ENCODE peak calls at places on chromosomes 4 and X, in five cellular contexts. R is K562, V is GM12878, X is SK-N-SH, I is HepG2. C is an unnamed sample.

GRCh38 chr4:12672320-12672719 is 811.8 kb downstream of the RAB28 start:
- DNase-seq in I (no peak), V (no peak), X (no peak), R (no peak), C (no peak)

GRCh38 chr4:151641167-151641566 is 119.6 kb downstream of the GATB start:
- DNase-seq in R (no peak), X (no peak), V (no peak), I (peak; percentile 3), C (peak; percentile 33)

GRCh38 chrX:150731795-150732194 is 38.6 kb downstream of the MTMR1 start:
- DNase-seq in R (peak; percentile 3), V (no peak), X (no peak), I (no peak), C (peak; percentile 97)

GRCh38 chr4:30722916-30723270 is 2.7 kb downstream of the PCDH7 start:
- DNase-seq in X (peak; percentile 14), R (no peak), V (no peak), I (no peak), C (no peak)

GRCh38 chr4:8463811-8464210 is 23.2 kb downstream of the TRMT44 start:
- DNase-seq in X (no peak), R (no peak), I (no peak), V (no peak), C (no peak)

GRCh38 chr4:93319011-93319410 is 509.5 kb upstream of the ATOH1 start:
- DNase-seq in X (no peak), R (no peak), V (no peak), I (no peak), C (no peak)

GRCh38 chrX:8849462-8849861 is 48.3 kb upstream of the FAM9A start:
- DNase-seq in I (peak; percentile 30), X (no peak), R (no peak), V (no peak), C (peak; percentile 26)

GRCh38 chrX:41530082-41530481 is 82.9 kb downstream of the NYX start:
- DNase-seq in V (no peak), R (no peak), X (no peak), I (no peak), C (no peak)

GRCh38 chr4:61376301-61376700 is 176.2 kb downstream of the ADGRL3 start:
- DNase-seq in R (no peak), V (no peak), X (no peak), I (no peak), C (no peak)

GRCh38 chrX:104156630-104157529 is at the start of gene SLC25A53:
- DNase-seq in V (peak; percentile 69), R (peak; percentile 89), I (peak; percentile 70), X (peak; percentile 67), C (peak; percentile 71)

GRCh38 chr4:3250956-3251690 is 2.2 kb downstream of the MSANTD1 start:
- DNase-seq in R (no peak), V (no peak), I (no peak), X (no peak), C (no peak)

GRCh38 chr4:89836897-89837384 is at the start of gene SNCA:
- DNase-seq in I (no peak), X (peak; percentile 90), R (peak; percentile 45), V (no peak), C (peak; percentile 21)

GRCh38 chr4:114386637-114387233 is 211.9 kb upstream of the UGT8 start:
- DNase-seq in V (peak; percentile 5), I (peak; percentile 5), X (peak; percentile 24), R (peak; percentile 18), C (peak; percentile 60)

GRCh38 chr4:1376391-1376840 is 29.4 kb downstream of the UVSSA start:
- DNase-seq in X (no peak), V (no peak), R (no peak), I (no peak), C (no peak)

GRCh38 chrX:9785252-9785943 is 831 bp upstream of the SHROOM2 start:
- DNase-seq in V (no peak), R (no peak), I (no peak), X (peak; percentile 36), C (no peak)

GRCh38 chrX:154712781-154713391 is 38.0 kb downstream of the GAB3 start:
- DNase-seq in V (peak; percentile 68), I (no peak), R (no peak), X (no peak), C (peak; percentile 73)

GRCh38 chrX:125203379-125203736 is 116.3 kb upstream of the TEX13C start:
- DNase-seq in I (no peak), V (no peak), R (no peak), X (peak; percentile 14), C (no peak)

GRCh38 chrX:45557390-45557789 is 356.7 kb upstream of the DIPK2B start:
- DNase-seq in V (no peak), I (no peak), R (no peak), X (no peak), C (peak; percentile 1)

GRCh38 chr4:145347684-145348083 is 134.0 kb upstream of the SMAD1 start:
- DNase-seq in V (no peak), R (no peak), I (no peak), X (no peak), C (peak; percentile 11)

GRCh38 chr4:67721770-67722597 is 21.0 kb upstream of the UBA6 start:
- DNase-seq in V (no peak), X (no peak), I (no peak), R (peak; percentile 91), C (peak; percentile 78)

GRCh38 chr4:106358899-106359298 is 9.7 kb downstream of the GIMD1 start:
- DNase-seq in R (no peak), I (no peak), X (no peak), V (no peak), C (peak; percentile 77)

GRCh38 chr4:55398966-55399365 is 3.2 kb downstream of the TMEM165 start:
- DNase-seq in R (peak; percentile 29), I (peak; percentile 10), V (no peak), X (peak; percentile 30), C (peak; percentile 22)

GRCh38 chr4:148229798-148230197 is 212.4 kb downstream of the NR3C2 start:
- DNase-seq in I (no peak), X (no peak), R (no peak), V (no peak), C (no peak)

GRCh38 chrX:17616936-17617335 is 120.4 kb upstream of the SCML1 start:
- DNase-seq in I (no peak), R (no peak), V (no peak), X (no peak), C (no peak)

GRCh38 chrX:18638397-18638796 is 33.5 kb downstream of the RS1 start:
- DNase-seq in V (no peak), R (no peak), X (no peak), I (no peak), C (no peak)

GRCh38 chrX:18643243-18643642 is 28.7 kb downstream of the RS1 start:
- DNase-seq in X (no peak), R (no peak), V (no peak), I (no peak), C (no peak)

GRCh38 chrX:18643853-18644252 is 28.1 kb downstream of the RS1 start:
- DNase-seq in X (no peak), V (no peak), R (no peak), I (peak; percentile 51), C (no peak)

GRCh38 chrX:18640686-18641085 is 31.2 kb downstream of the RS1 start:
- DNase-seq in I (no peak), V (no peak), X (no peak), R (peak; percentile 1), C (no peak)

GRCh38 chrX:18639280-18639679 is 32.6 kb downstream of the RS1 start:
- DNase-seq in X (no peak), V (no peak), R (no peak), I (no peak), C (no peak)
- H3K4me1 ChIP-seq in X (no peaks in the 10 kb centered on the region), V (no peaks in the 10 kb centered on the region), R (no peaks in the 10 kb centered on the region), I (peaks cover 15% of the 10 kb centered on the region), C (no peaks in the 10 kb centered on the region)

GRCh38 chr4:124468360-124468759 is 244.2 kb downstream of the ANKRD50 start:
- DNase-seq in V (no peak), R (no peak), X (no peak), I (no peak), C (no peak)
- TF ChIP-seq MXI1 in V (no peak), R (no peak), X (no peak), I (no peak), C (no peak)

DNA sequence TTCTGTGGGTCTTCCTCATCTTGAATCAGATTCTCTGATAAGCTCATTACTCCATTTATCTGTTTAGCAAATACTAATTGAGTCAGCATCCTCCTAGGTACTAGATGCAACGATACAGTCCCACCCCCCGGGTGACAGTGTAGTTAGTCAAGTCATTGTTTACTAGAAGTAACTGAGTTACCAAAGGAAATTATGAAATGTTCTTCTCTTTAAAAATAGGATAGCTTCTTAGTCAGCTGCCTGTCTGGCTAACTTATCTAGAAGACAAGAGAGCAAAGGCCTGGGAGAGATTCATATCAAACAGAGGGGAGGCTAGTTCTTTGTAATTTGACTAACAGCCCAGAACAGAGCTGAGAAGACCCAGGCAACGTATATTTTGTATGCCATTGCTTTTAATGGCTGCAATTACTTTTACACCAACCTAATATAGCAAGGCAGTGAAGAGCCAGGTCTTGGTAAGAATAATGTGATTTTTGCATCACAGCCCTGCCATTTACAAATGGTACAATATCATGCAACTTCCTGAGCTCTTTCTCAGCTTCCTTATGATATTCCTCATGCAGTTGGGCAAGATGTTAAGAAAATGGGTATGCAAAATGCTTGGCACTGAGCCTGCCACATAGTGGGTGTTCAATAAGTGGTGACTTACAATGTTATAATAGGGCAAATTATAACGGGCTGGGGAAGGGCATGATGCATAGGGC is 149.9 kb downstream of the CHIC2 start:
- DNase-seq in R (no peak), X (no peak), I (no peak), V (no peak), C (peak; percentile 96)
- TF ChIP-seq RAD21 in R (no peak), X (no peak), I (no peak), V (no peak), C (no peak)

GRCh38 chrX:68934421-68934820 is 105.6 kb downstream of the EFNB1 start:
- DNase-seq in X (no peak), R (no peak), V (no peak), I (no peak), C (no peak)
- H3K4me1 ChIP-seq in X (peaks cover 4% of the 10 kb centered on the region), R (no peaks in the 10 kb centered on the region), V (no peaks in the 10 kb centered on the region), I (no peaks in the 10 kb centered on the region), C (peaks cover 18% of the 10 kb centered on the region)

DNA sequence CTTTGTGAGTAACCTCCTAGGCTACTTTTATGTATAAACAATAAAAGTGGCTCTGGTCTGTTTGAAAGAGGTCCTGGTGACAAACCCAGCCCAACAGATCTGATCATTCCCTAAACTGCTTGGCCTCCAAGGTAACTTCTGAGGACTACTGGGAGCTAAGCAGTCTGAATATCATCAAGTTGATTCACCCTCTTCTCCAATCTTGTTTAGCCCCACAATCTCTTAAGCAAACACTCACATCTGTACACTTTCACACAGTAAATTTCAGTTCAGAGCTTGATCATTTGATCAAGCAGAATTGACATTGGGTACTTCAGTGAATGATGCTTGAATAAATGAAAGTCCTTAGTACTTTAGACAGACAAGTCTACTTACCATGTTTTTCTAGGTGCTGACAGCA is 74.7 kb downstream of the HCCS start:
- DNase-seq in I (no peak), X (no peak), R (no peak), V (no peak), C (no peak)
- TF ChIP-seq MXI1 in I (no peak), X (no peak), R (no peak), V (no peak), C (no peak)

GRCh38 chr4:78441786-78442185 is 109.8 kb upstream of the ANXA3 start:
- DNase-seq in I (no peak), V (no peak), X (no peak), R (no peak), C (no peak)

GRCh38 chr4:78439328-78439727 is 112.2 kb upstream of the ANXA3 start:
- DNase-seq in R (no peak), X (no peak), I (no peak), V (no peak), C (no peak)

GRCh38 chr4:78432896-78433295 is 118.7 kb upstream of the ANXA3 start:
- DNase-seq in I (no peak), V (no peak), R (no peak), X (no peak), C (peak; percentile 1)

GRCh38 chr4:78437608-78438088 is 113.9 kb upstream of the ANXA3 start:
- DNase-seq in I (no peak), X (no peak), R (no peak), V (no peak), C (no peak)
- TF ChIP-seq RAD21 in I (no peak), X (no peak), R (no peak), V (no peak), C (no peak)